ENCODE peak calls at places on chromosome 3, in six cellular contexts. N, R, A, K, Z and V are unnamed samples.

GRCh38 chr3:53881691-53882593 is at the start of gene ACTR8:
- DNase-seq in N (peak), R (peak), A (peak), K (peak), Z (peak), V (no peak)

GRCh38 chr3:63230146-63230545 is 48.0 kb upstream of the SYNPR start:
- DNase-seq in N (no peak), R (no peak), A (no peak), K (no peak), Z (no peak), V (no peak)

GRCh38 chr3:124620600-124621063 is 109.6 kb upstream of the UMPS start:
- DNase-seq in N (peak), R (peak), A (peak), K (peak), Z (peak), V (no peak)

GRCh38 chr3:146747928-146748327 is 142.8 kb upstream of the PLSCR5 start:
- DNase-seq in N (no peak), R (peak), A (no peak), K (peak), Z (peak), V (peak)

GRCh38 chr3:123414958-123415792 is 33.7 kb downstream of the ADCY5 start:
- DNase-seq in N (no peak), R (no peak), A (no peak), K (no peak), Z (no peak), V (no peak)

GRCh38 chr3:153290278-153291015 is 128.4 kb downstream of the RAP2B start:
- DNase-seq in N (no peak), R (no peak), A (no peak), K (peak), Z (no peak), V (no peak)

GRCh38 chr3:123081718-123082369 is 15.0 kb downstream of the PDIA5 start:
- DNase-seq in N (no peak), R (no peak), A (no peak), K (no peak), Z (no peak), V (no peak)

GRCh38 chr3:13205567-13206143 is 132.4 kb upstream of the IQSEC1 start:
- DNase-seq in N (no peak), R (no peak), A (no peak), K (no peak), Z (no peak), V (no peak)

GRCh38 chr3:170599995-170600624 is 14.2 kb upstream of the SLC7A14 start:
- DNase-seq in N (no peak), R (no peak), A (no peak), K (no peak), Z (no peak), V (no peak)

GRCh38 chr3:54122802-54123537 is 618 bp downstream of the CACNA2D3 start:
- DNase-seq in N (no peak), R (no peak), A (no peak), K (no peak), Z (peak), V (no peak)

GRCh38 chr3:152255290-152255689 is 13.4 kb upstream of the MBNL1 start:
- DNase-seq in N (no peak), R (no peak), A (no peak), K (no peak), Z (no peak), V (no peak)

GRCh38 chr3:21170964-21171363 is 580.0 kb downstream of the ZNF385D start:
- DNase-seq in N (no peak), R (peak), A (no peak), K (peak), Z (peak), V (no peak)

GRCh38 chr3:56053727-56054126 is 414.5 kb downstream of the ERC2 start:
- DNase-seq in N (no peak), R (no peak), A (no peak), K (no peak), Z (no peak), V (no peak)

GRCh38 chr3:145251311-145251710 is 909.7 kb downstream of the PLOD2 start:
- DNase-seq in N (no peak), R (no peak), A (no peak), K (no peak), Z (no peak), V (no peak)

GRCh38 chr3:45915080-45915479 is 28.2 kb upstream of the CXCR6 start:
- DNase-seq in N (no peak), R (no peak), A (no peak), K (no peak), Z (no peak), V (no peak)

GRCh38 chr3:193816656-193817311 is 223.8 kb downstream of the OPA1 start:
- DNase-seq in N (peak), R (no peak), A (peak), K (peak), Z (peak), V (no peak)

GRCh38 chr3:46417841-46418611 is 11.0 kb downstream of the CCRL2 start:
- DNase-seq in N (no peak), R (no peak), A (no peak), K (no peak), Z (no peak), V (no peak)

GRCh38 chr3:172760406-172760805 is 9.9 kb downstream of the ECT2 start:
- DNase-seq in N (no peak), R (peak), A (no peak), K (peak), Z (peak), V (peak)

GRCh38 chr3:138328341-138328740 is 1.3 kb downstream of the NME9 start:
- DNase-seq in N (no peak), R (no peak), A (no peak), K (peak), Z (peak), V (no peak)
- H3K4me3 ChIP-seq in N (no peak), R (no peak), A (no peak), K (no peak), Z (no peak), V (no peak)

DNA sequence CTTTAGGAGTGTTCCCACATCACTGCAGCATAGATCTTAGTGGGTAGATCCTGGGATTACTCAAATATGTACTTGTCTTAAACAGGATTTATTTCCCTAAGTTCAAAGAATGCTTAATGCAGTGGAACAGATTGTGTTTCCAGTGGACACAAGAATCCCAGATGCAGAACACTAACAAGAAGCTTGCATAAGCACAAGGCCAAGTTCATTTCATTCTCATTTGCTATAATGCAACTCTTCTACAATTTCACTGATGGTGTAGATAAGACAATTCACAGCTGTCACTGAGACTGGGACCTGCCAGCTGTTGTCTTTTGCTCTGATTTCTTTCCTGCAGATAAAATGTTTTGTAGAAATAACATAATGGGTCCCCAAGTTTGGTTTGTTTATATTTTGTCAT is 225.6 kb downstream of the NFKBIZ start:
- DNase-seq in N (no peak), R (no peak), A (no peak), K (peak), Z (no peak), V (no peak)
- H3K4me3 ChIP-seq in N (no peak), R (no peak), A (no peak), K (no peak), Z (no peak), V (no peak)

GRCh38 chr3:43926073-43926472 is 235.3 kb downstream of the ABHD5 start:
- DNase-seq in N (no peak), R (no peak), A (no peak), K (no peak), Z (no peak), V (no peak)
- H3K4me3 ChIP-seq in N (no peak), R (no peak), A (no peak), K (no peak), Z (no peak), V (no peak)

DNA sequence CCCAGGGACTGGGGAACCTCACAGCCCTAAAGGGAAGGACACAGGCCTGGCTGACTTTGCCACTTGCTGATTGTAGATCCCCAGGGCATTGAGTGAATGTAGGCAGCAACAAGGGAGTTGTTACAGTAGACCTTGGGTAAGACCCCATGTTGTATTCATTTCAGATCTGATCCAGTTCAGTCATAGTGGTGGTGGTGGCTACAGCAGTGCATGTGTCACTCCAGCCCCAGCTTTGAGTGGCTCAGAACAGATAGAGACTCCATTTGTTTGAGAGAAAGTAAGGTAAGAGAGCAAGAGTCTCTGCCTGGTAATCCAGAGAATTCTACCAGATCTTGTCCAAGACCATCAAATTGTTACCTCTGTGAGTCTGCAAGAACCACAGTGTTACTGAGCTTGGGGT is 278.7 kb upstream of the SATB1 start:
- DNase-seq in N (no peak), R (no peak), A (no peak), K (no peak), Z (no peak), V (no peak)
- H3K4me3 ChIP-seq in N (no peak), R (no peak), A (no peak), K (no peak), Z (no peak), V (no peak)

GRCh38 chr3:11581237-11582122 is 62.2 kb downstream of the VGLL4 start:
- DNase-seq in N (no peak), R (no peak), A (no peak), K (no peak), Z (no peak), V (no peak)

GRCh38 chr3:11583638-11584046 is 60.1 kb downstream of the VGLL4 start:
- DNase-seq in N (no peak), R (no peak), A (no peak), K (peak), Z (peak), V (no peak)

GRCh38 chr3:11580645-11581044 is 63.1 kb downstream of the VGLL4 start:
- DNase-seq in N (no peak), R (no peak), A (no peak), K (no peak), Z (no peak), V (no peak)

GRCh38 chr3:11583226-11583625 is 60.5 kb downstream of the VGLL4 start:
- DNase-seq in N (no peak), R (no peak), A (no peak), K (no peak), Z (peak), V (no peak)

DNA sequence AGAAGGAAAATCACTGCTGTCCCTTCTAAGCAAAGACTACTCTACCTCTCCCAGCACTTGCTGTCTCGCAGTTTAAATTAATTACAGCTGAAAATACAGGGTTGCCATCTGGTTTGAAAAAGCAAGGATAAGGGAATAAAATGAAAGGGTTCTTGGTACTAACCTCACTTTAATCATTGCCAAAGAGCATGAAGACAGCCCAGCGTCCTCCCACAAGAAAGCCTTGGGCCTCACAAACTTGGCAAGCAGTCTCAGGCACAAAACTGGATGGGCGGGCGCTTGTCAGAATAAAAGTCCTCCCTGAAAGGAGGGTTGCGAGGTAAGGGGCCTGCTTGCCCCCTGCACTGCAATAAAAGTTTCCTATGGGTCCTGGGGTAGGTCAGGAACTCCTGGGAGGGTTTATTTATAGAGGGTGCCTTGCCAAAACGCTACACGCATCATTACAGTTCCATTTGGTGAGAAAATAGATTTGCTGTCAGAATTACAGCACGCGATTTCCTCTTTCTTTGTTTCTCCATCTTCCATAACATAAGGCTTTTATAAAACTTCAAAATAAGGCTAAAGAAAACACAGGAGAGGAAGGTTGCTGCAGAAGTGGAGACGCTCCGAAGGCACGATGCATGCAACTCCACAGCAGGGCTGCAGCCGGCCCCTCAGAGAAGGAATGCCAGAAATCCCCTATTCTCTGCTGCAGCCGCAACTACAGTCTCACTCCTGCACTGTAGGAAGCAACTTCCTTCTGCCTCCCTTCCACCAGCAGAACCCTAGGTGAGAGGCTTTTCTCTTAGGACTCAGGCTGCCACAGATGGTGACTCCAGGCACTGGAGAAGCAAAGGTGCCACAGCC is 61.4 kb downstream of the VGLL4 start:
- DNase-seq in N (peak), R (peak), A (peak), K (peak), Z (peak), V (no peak)
- H3K4me3 ChIP-seq in N (no peak), R (peak), A (peak), K (peak), Z (peak), V (peak)

GRCh38 chr3:195077611-195078540 is 193.1 kb downstream of the XXYLT1 start:
- DNase-seq in N (no peak), R (no peak), A (no peak), K (no peak), Z (no peak), V (no peak)

GRCh38 chr3:195076981-195077610 is 193.9 kb downstream of the XXYLT1 start:
- DNase-seq in N (no peak), R (no peak), A (no peak), K (no peak), Z (no peak), V (no peak)

GRCh38 chr3:195073866-195074860 is 196.8 kb downstream of the XXYLT1 start:
- DNase-seq in N (no peak), R (no peak), A (peak), K (no peak), Z (no peak), V (no peak)

GRCh38 chr3:195075199-195075940 is 195.6 kb downstream of the XXYLT1 start:
- DNase-seq in N (no peak), R (no peak), A (no peak), K (peak), Z (no peak), V (no peak)

GRCh38 chr3:195075941-195076875 is 194.8 kb downstream of the XXYLT1 start:
- DNase-seq in N (no peak), R (no peak), A (no peak), K (peak), Z (no peak), V (no peak)
- H3K4me3 ChIP-seq in N (no peak), R (no peak), A (no peak), K (no peak), Z (no peak), V (no peak)

GRCh38 chr3:48597408-48597800 is 2.3 kb upstream of the COL7A1 start:
- DNase-seq in N (no peak), R (no peak), A (no peak), K (no peak), Z (no peak), V (no peak)

GRCh38 chr3:48595075-48595525 is at the start of gene COL7A1:
- DNase-seq in N (no peak), R (no peak), A (no peak), K (no peak), Z (no peak), V (no peak)

GRCh38 chr3:48596676-48597407 is 1.7 kb upstream of the COL7A1 start:
- DNase-seq in N (no peak), R (no peak), A (no peak), K (no peak), Z (no peak), V (no peak)

GRCh38 chr3:48595526-48596121 is 495 bp upstream of the COL7A1 start:
- DNase-seq in N (peak), R (peak), A (peak), K (peak), Z (peak), V (no peak)

DNA sequence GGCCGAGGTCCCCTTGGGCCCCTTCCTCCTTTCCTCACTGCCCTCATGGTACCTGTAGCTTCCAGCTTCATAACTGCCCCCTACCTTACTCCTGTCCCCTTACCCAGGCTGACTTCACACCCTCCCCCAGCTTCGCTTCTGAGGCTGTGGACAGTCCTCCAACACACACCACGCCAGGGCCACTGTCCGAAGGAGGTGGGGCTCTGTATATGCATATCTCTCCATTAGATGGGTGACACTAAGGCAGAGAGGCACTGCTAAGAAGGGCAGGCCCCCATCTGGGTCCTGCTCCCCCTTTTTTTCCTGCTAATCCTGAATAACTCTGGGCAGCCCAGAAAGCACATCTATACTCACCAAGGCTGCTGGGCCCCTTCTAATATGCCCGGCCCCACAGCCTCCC is 1.0 kb upstream of the COL7A1 start:
- DNase-seq in N (no peak), R (no peak), A (no peak), K (no peak), Z (no peak), V (no peak)
- H3K4me3 ChIP-seq in N (no peak), R (no peak), A (no peak), K (no peak), Z (no peak), V (no peak)

GRCh38 chr3:31219131-31219843 is 313.4 kb upstream of the STT3B start:
- DNase-seq in N (no peak), R (peak), A (no peak), K (peak), Z (peak), V (peak)
- H3K4me3 ChIP-seq in N (no peak), R (no peak), A (no peak), K (no peak), Z (no peak), V (no peak)

GRCh38 chr3:9401986-9402385 is 4.6 kb downstream of the SETD5 start:
- DNase-seq in N (no peak), R (no peak), A (no peak), K (no peak), Z (no peak), V (no peak)
- H3K4me3 ChIP-seq in N (no peak), R (peak), A (no peak), K (no peak), Z (peak), V (no peak)